ENCODE peak calls at places on chromosomes 1 and 21, in four cellular contexts. L, B, V and O are unnamed samples.

GRCh38 chr1:59308839-59309238 is 11.9 kb downstream of the FGGY start:
- DNase-seq in L (no peak), B (no peak), V (no peak), O (no peak)

GRCh38 chr1:203351037-203351625 is at the start of gene FMOD:
- DNase-seq in L (no peak), B (no peak), V (peak; percentile 18), O (no peak)

GRCh38 chr1:203166192-203166940 is 9.3 kb downstream of the MYBPH start:
- DNase-seq in L (no peak), B (no peak), V (peak; percentile 45), O (peak; percentile 69)

GRCh38 chr1:174775621-174776020 is 224.1 kb upstream of the CACYBP start:
- DNase-seq in L (no peak), B (no peak), V (no peak), O (no peak)

GRCh38 chr1:11441211-11441952 is 37.6 kb upstream of the DISP3 start:
- DNase-seq in L (no peak), B (no peak), V (no peak), O (no peak)

GRCh38 chr1:119294728-119295127 is 73.9 kb upstream of the HAO2 start:
- DNase-seq in L (no peak), B (no peak), V (peak; percentile 8), O (no peak)

GRCh38 chr1:235298772-235299513 is 29.0 kb downstream of the ARID4B start:
- DNase-seq in L (no peak), B (no peak), V (no peak), O (no peak)

GRCh38 chr1:116556289-116557006 is 14.4 kb downstream of the CD58 start:
- DNase-seq in L (no peak), B (no peak), V (peak; percentile 95), O (no peak)

GRCh38 chr1:55716610-55717009 is 501.4 kb upstream of the USP24 start:
- DNase-seq in L (no peak), B (no peak), V (no peak), O (no peak)

GRCh38 chr1:217311766-217312165 is 319.1 kb downstream of the GPATCH2 start:
- DNase-seq in L (no peak), B (no peak), V (peak; percentile 17), O (peak; percentile 6)

GRCh38 chr1:180586671-180587155 is 27.9 kb downstream of the OVAAL start:
- DNase-seq in L (peak; percentile 41), B (no peak), V (no peak), O (no peak)

GRCh38 chr1:63795455-63795854 is 21.6 kb downstream of the ROR1 start:
- DNase-seq in L (no peak), B (no peak), V (no peak), O (no peak)

GRCh38 chr1:76951185-76951584 is 83.9 kb downstream of the ST6GALNAC5 start:
- DNase-seq in L (no peak), B (no peak), V (no peak), O (no peak)

GRCh38 chr21:16438761-16439160 is 709.0 kb downstream of the USP25 start:
- DNase-seq in L (no peak), B (no peak), V (no peak), O (no peak)

GRCh38 chr1:9321480-9321849 is 28.8 kb downstream of the SPSB1 start:
- DNase-seq in L (peak; percentile 68), B (no peak), V (no peak), O (no peak)

GRCh38 chr21:46661627-46662366 is 26.3 kb downstream of the PRMT2 start:
- DNase-seq in L (no peak), B (peak; percentile 40), V (no peak), O (no peak)

GRCh38 chr1:98371767-98372166 is 289.8 kb upstream of the SNX7 start:
- DNase-seq in L (no peak), B (no peak), V (no peak), O (no peak)

GRCh38 chr1:7561331-7561921 is 209.7 kb upstream of the VAMP3 start:
- DNase-seq in L (no peak), B (peak; percentile 73), V (peak; percentile 20), O (peak; percentile 64)

GRCh38 chr1:5944069-5944847 is 48.0 kb downstream of the NPHP4 start:
- DNase-seq in L (no peak), B (no peak), V (no peak), O (no peak)

GRCh38 chr1:228321478-228321877 is 85.2 kb downstream of the TRIM11 start:
- DNase-seq in L (no peak), B (no peak), V (no peak), O (no peak)

GRCh38 chr1:110783292-110783918 is 89.5 kb upstream of the CD53 start:
- DNase-seq in L (peak; percentile 13), B (no peak), V (peak; percentile 83), O (peak; percentile 68)

GRCh38 chr1:175217674-175218073 is 25.1 kb upstream of the KIAA0040 start:
- DNase-seq in L (no peak), B (no peak), V (no peak), O (no peak)

GRCh38 chr1:30966690-30967369 is 58.3 kb upstream of the SDC3 start:
- DNase-seq in L (peak; percentile 33), B (peak; percentile 26), V (no peak), O (no peak)

GRCh38 chr1:11649624-11650330 is 4.5 kb downstream of the FBXO2 start:
- DNase-seq in L (no peak), B (no peak), V (no peak), O (no peak)

GRCh38 chr1:43545686-43546387 is 15.2 kb downstream of the PTPRF start:
- DNase-seq in L (no peak), B (peak; percentile 92), V (peak; percentile 29), O (no peak)

GRCh38 chr1:87714278-87714677 is 385.6 kb downstream of the LMO4 start:
- DNase-seq in L (no peak), B (no peak), V (no peak), O (no peak)

GRCh38 chr1:199759268-199759724 is 268.2 kb upstream of the NR5A2 start:
- DNase-seq in L (no peak), B (no peak), V (no peak), O (no peak)

GRCh38 chr1:84089470-84090261 is 54.4 kb upstream of the PRKACB start:
- DNase-seq in L (no peak), B (no peak), V (no peak), O (no peak)

GRCh38 chr1:62068302-62068936 is 126.2 kb upstream of the L1TD1 start:
- DNase-seq in L (no peak), B (no peak), V (no peak), O (no peak)

GRCh38 chr1:206658264-206658980 is 23.1 kb downstream of the DYRK3 start:
- DNase-seq in L (no peak), B (peak; percentile 54), V (peak; percentile 54), O (peak; percentile 83)

GRCh38 chr1:64675718-64676345 is 69.0 kb upstream of the RAVER2 start:
- DNase-seq in L (no peak), B (no peak), V (peak; percentile 16), O (peak; percentile 30)

GRCh38 chr1:34816778-34817177 is 24.0 kb downstream of the GJA4 start:
- DNase-seq in L (no peak), B (no peak), V (no peak), O (no peak)

GRCh38 chr1:105462308-105462707 is 1594.2 kb upstream of the PRMT6 start:
- DNase-seq in L (no peak), B (no peak), V (no peak), O (no peak)
- TF ChIP-seq CTCF in L (no peak), B (peak; percentile 53), V (no peak), O (no peak)

DNA sequence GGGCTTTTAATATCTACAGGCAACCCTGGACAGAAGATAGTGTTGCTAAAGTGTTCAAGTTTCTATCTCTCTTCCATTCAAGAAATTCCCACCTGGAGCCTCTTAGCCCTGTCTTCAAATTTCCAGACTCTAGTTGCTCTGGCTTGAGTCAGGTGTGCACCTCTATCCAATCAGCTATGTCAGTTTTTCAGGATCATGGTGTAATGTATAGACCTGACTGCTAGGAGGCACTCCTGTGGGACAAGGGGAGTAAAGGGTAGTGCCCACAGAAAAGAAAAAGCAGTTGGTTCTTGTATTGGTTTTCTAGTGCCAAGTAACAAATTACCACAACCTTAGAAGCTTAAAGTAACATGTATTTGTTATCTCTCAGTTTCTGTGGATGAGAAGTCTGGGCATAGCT is 6.2 kb upstream of the ZRANB2 start:
- DNase-seq in L (no peak), B (no peak), V (no peak), O (no peak)
- TF ChIP-seq CTCF in L (no peak), B (no peak), V (no peak), O (no peak)

GRCh38 chr1:237042892-237043576 is 1.1 kb downstream of the RYR2 start:
- DNase-seq in L (no peak), B (peak; percentile 57), V (no peak), O (peak; percentile 30)

GRCh38 chr1:237040823-237041222 is 1.2 kb upstream of the RYR2 start:
- DNase-seq in L (no peak), B (no peak), V (no peak), O (no peak)

GRCh38 chr1:237042467-237042891 is 495 bp downstream of the RYR2 start:
- DNase-seq in L (no peak), B (peak; percentile 57), V (no peak), O (no peak)

GRCh38 chr1:237041461-237041794 is 556 bp upstream of the RYR2 start:
- DNase-seq in L (no peak), B (no peak), V (no peak), O (no peak)

DNA sequence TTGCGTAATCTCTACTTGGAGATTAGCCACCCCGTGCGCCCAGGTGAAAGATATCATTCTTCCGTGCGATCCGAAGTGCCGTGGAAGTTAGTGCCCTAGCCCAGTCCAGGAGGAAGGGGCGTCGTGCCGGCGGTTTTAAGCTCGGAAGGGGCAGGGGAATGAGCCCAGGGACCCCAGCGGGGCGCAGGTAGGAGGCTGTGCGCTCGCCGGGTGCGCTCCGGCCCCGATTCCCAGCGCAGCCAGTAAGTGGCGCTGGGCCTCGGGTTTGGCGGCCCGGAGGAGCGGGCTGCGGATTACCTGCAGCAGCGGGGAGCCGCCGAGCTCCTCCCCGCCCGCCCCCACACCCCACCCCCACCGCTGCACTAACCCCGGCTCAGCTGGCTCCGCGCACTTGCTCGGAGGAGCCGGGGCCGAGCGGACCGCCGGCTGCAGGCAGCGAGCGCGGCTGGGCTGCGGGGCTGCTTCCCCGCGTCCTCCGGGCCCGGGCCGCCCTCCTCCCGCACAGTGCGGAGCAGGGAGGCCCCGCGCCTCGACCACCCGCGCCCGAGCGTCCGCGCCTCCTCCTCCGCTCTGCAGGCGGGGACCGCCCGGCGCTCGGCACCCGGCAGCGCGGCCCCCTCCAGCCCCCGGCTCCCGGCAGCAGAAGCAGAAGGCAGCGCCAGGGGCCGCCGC is at the start of gene RYR2:
- DNase-seq in L (no peak), B (peak; percentile 79), V (no peak), O (peak; percentile 35)
- TF ChIP-seq CTCF in L (no peak), B (peak; percentile 60), V (peak; percentile 6), O (peak; percentile 6)

GRCh38 chr1:211519602-211520001 is 27.6 kb upstream of the RD3 start:
- DNase-seq in L (no peak), B (no peak), V (no peak), O (no peak)

GRCh38 chr1:211515090-211516023 is 23.4 kb upstream of the RD3 start:
- DNase-seq in L (no peak), B (peak; percentile 86), V (peak; percentile 89), O (peak; percentile 92)

GRCh38 chr1:211514030-211514754 is 22.2 kb upstream of the RD3 start:
- DNase-seq in L (peak; percentile 62), B (peak; percentile 86), V (peak; percentile 90), O (peak; percentile 92)

GRCh38 chr1:211518330-211519289 is 26.6 kb upstream of the RD3 start:
- DNase-seq in L (no peak), B (no peak), V (peak; percentile 81), O (peak; percentile 61)

DNA sequence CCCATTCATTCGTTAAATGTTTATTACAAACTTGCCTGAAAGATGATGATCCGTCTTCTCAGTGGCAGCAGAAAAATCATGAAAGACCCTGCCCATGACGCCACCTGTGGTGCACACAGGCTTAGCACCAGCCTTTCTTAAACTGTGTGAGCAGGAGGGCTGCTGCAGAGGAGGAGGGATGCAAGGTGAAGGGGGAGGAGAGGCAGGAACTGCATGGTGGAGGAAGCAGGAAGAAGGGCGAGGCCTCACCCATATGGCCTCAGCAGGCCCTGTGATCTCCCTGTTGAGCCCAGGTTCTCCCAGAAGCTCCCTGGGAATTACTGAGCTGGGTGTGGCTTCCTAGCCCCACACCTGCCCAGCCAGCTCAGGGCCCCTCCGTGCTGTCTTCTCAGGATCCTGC is 25.0 kb upstream of the RD3 start:
- DNase-seq in L (no peak), B (no peak), V (no peak), O (no peak)
- TF ChIP-seq CTCF in L (no peak), B (no peak), V (no peak), O (no peak)